ENCODE peak calls at places on chromosomes 13 and 19, in six cellular contexts. U is thyroid gland; J is NB4; A is lung microvascular endothelial cell; S is fibroblast of lung; N is activated naive CD4-positive, alpha-beta T cell. V is an unnamed sample.

GRCh38 chr19:14149509-14149994 is 13.2 kb upstream of the ASF1B start:
- DNase-seq in U (peak), J (no peak), A (peak), N (peak), S (peak), V (no peak)

GRCh38 chr19:7670150-7670784 is 1.4 kb downstream of the RETN start:
- DNase-seq in J (peak), A (no peak), N (peak), U (no peak), S (no peak), V (no peak)

GRCh38 chr13:90868321-90868920 is 479.1 kb upstream of the MIR17HG start:
- DNase-seq in U (peak), A (peak), J (peak), N (no peak), S (peak), V (peak)

GRCh38 chr19:6802336-6803035 is 30.0 kb downstream of the VAV1 start:
- DNase-seq in J (peak), S (no peak), U (peak), A (peak), N (peak), V (no peak)

GRCh38 chr19:10283301-10283733 is 3.4 kb upstream of the ICAM4 start:
- DNase-seq in N (no peak), J (no peak), U (peak), A (no peak), S (no peak), V (no peak)

GRCh38 chr19:6465006-6465405 is 935 bp downstream of the CRB3 start:
- DNase-seq in J (no peak), N (no peak), A (no peak), U (peak), S (no peak), V (no peak)

GRCh38 chr19:49231804-49232203 is 74.2 kb downstream of the TRPM4 start:
- DNase-seq in N (no peak), S (no peak), J (no peak), A (no peak), U (no peak), V (no peak)

GRCh38 chr13:44141213-44141724 is 232.4 kb upstream of the SERP2 start:
- DNase-seq in A (peak), N (no peak), S (peak), J (peak), U (no peak), V (no peak)

GRCh38 chr13:70960841-70961443 is 852.7 kb upstream of the KLHL1 start:
- DNase-seq in U (no peak), A (peak), N (no peak), J (peak), S (peak), V (peak)

GRCh38 chr13:111913790-111914189 is 153.2 kb upstream of the SOX1 start:
- DNase-seq in N (no peak), U (no peak), S (no peak), A (no peak), J (no peak), V (no peak)

V was measured in stromal cell of bone marrow.